ENCODE peak calls at places on chromosome 17, in seven cellular contexts. U is sciatic nerve; N is pancreas; W is Right ventricle myocardium superior; O is activated CD8-positive, alpha-beta memory T cell treated with anti-CD3 and anti-CD28 coated beads, Interleukin-2, amount 10 ng/mL, durations not matched to agents 7 days and 5 days; L is PC-3; H is GM12878. Y is an unnamed sample.

GRCh38 chr17:63918305-63918704 is 334 bp downstream of the GH1 start:
- ATAC-seq in L (peak; percentile 42), U (no peak), H (no peak), N (no peak), O (no peak), W (peak; percentile 27), Y (no peak)

GRCh38 chr17:77107506-77108433 is 33.0 kb upstream of the SEC14L1 start:
- ATAC-seq in U (no peak), O (peak; percentile 55), H (peak; percentile 82), N (no peak), L (peak; percentile 30), W (no peak), Y (no peak)

GRCh38 chr17:62648247-62648953 is 20.9 kb downstream of the MRC2 start:
- ATAC-seq in U (peak; percentile 73), O (no peak), W (peak; percentile 24), H (no peak), N (no peak), L (no peak), Y (no peak)

GRCh38 chr17:64607862-64608565 is 54.1 kb downstream of the SMURF2 start:
- ATAC-seq in L (peak; percentile 86), U (no peak), H (no peak), W (no peak), O (no peak), N (no peak), Y (no peak)

GRCh38 chr17:80219013-80219776 is 938 bp downstream of the SGSH start:
- ATAC-seq in W (peak; percentile 49), L (peak; percentile 48), N (peak; percentile 73), H (peak; percentile 93), U (peak; percentile 71), O (peak; percentile 88), Y (peak; percentile 58)

GRCh38 chr17:81052199-81052997 is 17.4 kb downstream of the BAIAP2 start:
- ATAC-seq in N (no peak), O (no peak), U (no peak), W (peak; percentile 4), H (no peak), L (no peak), Y (no peak)

GRCh38 chr17:17779015-17779611 is 57.7 kb downstream of the SREBF1 start:
- ATAC-seq in U (peak; percentile 41), L (no peak), N (no peak), O (no peak), H (no peak), W (no peak), Y (no peak)

GRCh38 chr17:72587156-72587555 is 466.3 kb downstream of the SOX9 start:
- ATAC-seq in U (no peak), W (no peak), H (no peak), L (no peak), N (no peak), O (no peak), Y (peak; percentile 36)

GRCh38 chr17:49890077-49890821 is 42.4 kb upstream of the TAC4 start:
- ATAC-seq in O (no peak), N (no peak), W (peak; percentile 76), U (peak; percentile 76), L (no peak), H (no peak), Y (peak; percentile 1)

GRCh38 chr17:42518046-42518754 is 17.8 kb upstream of the NAGLU start:
- ATAC-seq in U (peak; percentile 47), H (no peak), W (peak; percentile 54), O (no peak), L (peak; percentile 51), N (peak; percentile 56), Y (peak; percentile 82)

GRCh38 chr17:57256708-57257112 is 387 bp downstream of the MSI2 start:
- ATAC-seq in L (peak; percentile 21), O (peak; percentile 25), N (peak; percentile 35), H (peak; percentile 14), U (peak; percentile 35), W (peak; percentile 20), Y (peak; percentile 10)

GRCh38 chr17:78019976-78020716 is 61.6 kb downstream of the TNRC6C start:
- ATAC-seq in L (no peak), N (no peak), O (peak; percentile 54), U (no peak), W (no peak), H (peak; percentile 92), Y (no peak)

GRCh38 chr17:49633762-49634486 is 44.0 kb downstream of the SPOP start:
- ATAC-seq in O (no peak), W (peak; percentile 38), N (no peak), U (peak; percentile 55), L (no peak), H (no peak), Y (no peak)

GRCh38 chr17:19546289-19547065 is 12.8 kb downstream of the SLC47A1 start:
- ATAC-seq in N (peak; percentile 79), U (peak; percentile 72), L (peak; percentile 48), W (peak; percentile 86), O (no peak), H (peak; percentile 36), Y (peak; percentile 38)

Y was measured in esophagus mucosa.